ENCODE peak calls at places on chromosomes 4 and X, in four cellular contexts. T is H1, D is K562, C is GM12878. L is an unnamed sample.

GRCh38 chr4:99352602-99353580 is at the start of gene ADH1C:
- DNase-seq in T (no peak), D (no peak), C (no peak), L (no peak)

GRCh38 chr4:113739197-113739596 is 22.3 kb downstream of the CAMK2D start:
- DNase-seq in T (no peak), D (no peak), C (no peak), L (no peak)

GRCh38 chr4:153655928-153656327 is 28.2 kb upstream of the TLR2 start:
- DNase-seq in T (no peak), D (no peak), C (no peak), L (no peak)

GRCh38 chrX:146186540-146186939 is 368.9 kb downstream of the SLITRK2 start:
- DNase-seq in T (no peak), D (no peak), C (no peak), L (no peak)

GRCh38 chr4:127667772-127668171 is 35.0 kb downstream of the INTU start:
- DNase-seq in T (no peak), D (no peak), C (no peak), L (no peak)

GRCh38 chr4:124854968-124855367 is 142.4 kb upstream of the ANKRD50 start:
- DNase-seq in T (no peak), D (no peak), C (peak), L (no peak)

GRCh38 chr4:2353222-2354107 is 65.0 kb downstream of the ZFYVE28 start:
- DNase-seq in T (no peak), D (no peak), C (no peak), L (no peak)

GRCh38 chrX:19554786-19555185 is 39.5 kb upstream of the MAP3K15 start:
- DNase-seq in T (no peak), D (no peak), C (peak), L (no peak)

GRCh38 chr4:161555689-161556660 is 607.8 kb downstream of the FSTL5 start:
- DNase-seq in T (no peak), D (no peak), C (peak), L (no peak)

GRCh38 chr4:1300466-1301455 is 11.1 kb downstream of the MAEA start:
- DNase-seq in T (no peak), D (no peak), C (no peak), L (no peak)

GRCh38 chr4:3365326-3365725 is 72.5 kb downstream of the RGS12 start:
- DNase-seq in T (no peak), D (no peak), C (no peak), L (no peak)

GRCh38 chr4:106767991-106768390 is 268.1 kb downstream of the DKK2 start:
- DNase-seq in T (no peak), D (no peak), C (no peak), L (no peak)

GRCh38 chr4:159071178-159071968 is 31.5 kb upstream of the RAPGEF2 start:
- DNase-seq in T (peak), D (no peak), C (no peak), L (peak)

GRCh38 chr4:151644625-151645024 is 116.2 kb downstream of the GATB start:
- DNase-seq in T (no peak), D (peak), C (no peak), L (peak)

GRCh38 chr4:145061325-145061920 is 36.6 kb downstream of the ANAPC10 start:
- DNase-seq in T (no peak), D (peak), C (no peak), L (peak)

GRCh38 chr4:74230902-74231499 is 73.1 kb downstream of the MTHFD2L start:
- DNase-seq in T (no peak), D (no peak), C (no peak), L (no peak)

GRCh38 chrX:24515447-24515846 is 50.4 kb downstream of the PDK3 start:
- DNase-seq in T (no peak), D (peak), C (no peak), L (no peak)

GRCh38 chrX:18906286-18906685 is 77.6 kb downstream of the PHKA2 start:
- DNase-seq in T (no peak), D (no peak), C (no peak), L (no peak)

GRCh38 chr4:125331116-125331515 is 16.4 kb downstream of the FAT4 start:
- DNase-seq in T (no peak), D (no peak), C (no peak), L (no peak)

GRCh38 chr4:148376151-148376550 is 66.1 kb downstream of the NR3C2 start:
- DNase-seq in T (no peak), D (no peak), C (no peak), L (peak)

GRCh38 chr4:101349346-101350064 is 2.2 kb upstream of the PPP3CA start:
- DNase-seq in T (no peak), D (no peak), C (no peak), L (no peak)

GRCh38 chr4:94349193-94349592 is 6.6 kb upstream of the HPGDS start:
- DNase-seq in T (no peak), D (no peak), C (no peak), L (no peak)

GRCh38 chr4:95537967-95538485 is 10.7 kb downstream of the UNC5C start:
- DNase-seq in T (no peak), D (no peak), C (no peak), L (no peak)

GRCh38 chr4:90536408-90536807 is 409.2 kb downstream of the CCSER1 start:
- DNase-seq in T (no peak), D (no peak), C (no peak), L (no peak)

GRCh38 chr4:20151436-20151835 is 100.3 kb upstream of the SLIT2 start:
- DNase-seq in T (no peak), D (no peak), C (no peak), L (no peak)

GRCh38 chr4:169114341-169114974 is 104.4 kb upstream of the CBR4 start:
- DNase-seq in T (no peak), D (no peak), C (no peak), L (no peak)

GRCh38 chr4:145719752-145720624 is 40.0 kb downstream of the C4orf51 start:
- DNase-seq in T (no peak), D (no peak), C (peak), L (no peak)

GRCh38 chr4:2259541-2260267 is 2.2 kb downstream of the MXD4 start:
- DNase-seq in T (no peak), D (no peak), C (no peak), L (no peak)

GRCh38 chr4:12421364-12421763 is 992.7 kb upstream of the HS3ST1 start:
- DNase-seq in T (no peak), D (no peak), C (no peak), L (no peak)

GRCh38 chr4:15100994-15101695 is 98.9 kb downstream of the CPEB2 start:
- DNase-seq in T (no peak), D (no peak), C (no peak), L (no peak)
- TF ChIP-seq ATF2 in T (no peak), D (no peak), C (no peak), L (no peak)

DNA sequence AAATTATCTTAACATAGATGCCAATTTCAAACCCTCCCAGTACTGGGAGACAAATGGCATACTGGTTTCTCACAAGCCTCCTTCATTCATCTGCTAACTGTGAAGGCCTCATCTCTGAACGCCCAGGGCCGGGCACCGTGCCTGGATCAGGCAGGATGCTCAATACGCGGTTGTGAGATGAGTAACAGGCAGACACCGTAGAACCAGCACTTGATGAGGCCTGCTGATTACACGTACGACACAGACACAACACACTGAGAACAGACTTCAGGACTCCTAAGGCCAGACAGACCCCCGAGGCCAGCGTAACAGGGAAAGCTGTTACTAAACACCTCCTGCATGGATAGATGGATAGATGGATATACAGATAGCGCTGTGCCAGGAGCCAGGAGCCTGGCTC is 154.6 kb downstream of the AFAP1 start:
- DNase-seq in T (no peak), D (no peak), C (no peak), L (no peak)
- TF ChIP-seq RAD21 in T (no peak), D (no peak), C (no peak), L (no peak)

DNA sequence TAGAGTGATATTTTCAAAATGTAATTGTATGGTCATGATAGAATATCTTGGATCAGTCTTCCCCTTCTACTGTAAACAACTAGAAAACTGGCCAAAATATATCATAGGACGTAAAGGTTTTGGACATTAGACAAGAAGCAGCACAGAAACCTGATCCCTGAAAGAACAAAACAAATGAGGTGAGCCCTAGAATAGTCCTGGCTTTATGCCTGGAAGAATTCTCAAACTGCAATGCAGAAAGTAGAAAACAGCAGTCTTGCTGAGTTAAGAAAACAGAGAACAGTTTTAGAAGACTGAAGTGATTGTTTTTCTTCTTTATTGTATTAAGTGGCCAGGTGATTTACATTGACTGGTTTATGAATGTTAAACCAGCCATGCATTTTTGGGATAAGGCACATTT is 19.5 kb downstream of the NSUN7 start:
- DNase-seq in T (no peak), D (no peak), C (no peak), L (no peak)
- TF ChIP-seq ATF2 in T (no peak), D (no peak), C (no peak), L (no peak)

DNA sequence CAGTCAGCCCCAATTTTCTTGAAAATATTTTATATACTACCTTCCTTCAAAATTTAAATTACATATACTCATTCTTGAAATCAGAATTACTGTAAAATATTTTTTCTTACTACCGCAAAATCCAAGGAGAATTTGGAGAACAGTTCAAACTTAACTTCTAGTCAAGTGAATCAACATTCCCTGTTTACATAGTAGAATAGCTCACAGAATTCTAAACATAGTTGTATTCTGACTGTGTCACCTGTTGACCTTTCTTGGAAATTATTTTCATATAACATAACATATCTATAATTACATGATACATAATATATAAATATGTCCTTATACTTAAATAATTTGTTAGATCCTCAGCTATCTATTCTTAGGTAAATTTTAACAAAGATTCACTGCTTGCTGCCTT is 31.0 kb upstream of the FGF5 start:
- DNase-seq in T (no peak), D (no peak), C (no peak), L (no peak)
- TF ChIP-seq RAD21 in T (no peak), D (no peak), C (no peak), L (no peak)

GRCh38 chr4:5808081-5808741 is 84.7 kb downstream of the CRMP1 start:
- DNase-seq in T (no peak), D (no peak), C (no peak), L (no peak)
- TF ChIP-seq ATF2 in T (no peak), D (no peak), C (no peak), L (no peak)

DNA sequence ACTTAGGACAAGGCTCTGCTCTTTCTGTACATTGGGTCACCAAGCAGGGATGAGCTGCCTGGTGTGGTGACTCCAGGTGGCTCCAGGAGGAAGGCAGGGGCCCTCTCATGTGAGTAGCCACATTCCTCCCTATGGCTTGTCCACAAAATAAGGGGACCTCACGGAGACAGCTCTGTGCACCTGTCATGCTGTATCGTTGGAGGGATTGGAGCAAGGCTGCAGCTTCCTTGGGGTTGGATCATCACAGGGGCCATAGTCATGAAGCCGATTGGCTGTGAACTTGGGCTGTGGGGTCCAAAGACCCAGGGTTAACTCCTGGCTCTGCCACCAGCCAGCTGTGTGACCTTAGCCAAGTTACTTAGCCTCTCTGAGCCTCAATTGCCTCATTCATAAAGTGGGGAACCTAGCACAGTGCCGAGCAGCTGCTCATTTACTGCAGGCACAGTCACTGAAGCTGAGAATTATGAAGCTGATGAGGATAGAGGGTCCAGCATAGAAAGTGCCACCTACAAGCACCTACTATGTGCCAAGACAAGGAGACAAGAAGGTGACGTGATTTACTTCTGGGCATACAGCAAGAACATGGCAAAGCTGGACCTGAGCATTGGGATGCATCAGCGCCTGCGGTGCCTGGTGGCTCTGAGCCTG is 11.8 kb upstream of the KIAA0232 start:
- DNase-seq in T (no peak), D (no peak), C (no peak), L (no peak)
- TF ChIP-seq RAD21 in T (no peak), D (no peak), C (no peak), L (no peak)